ENCODE peak calls at places on chromosomes 1 and 21, in four cellular contexts. A is GM23248, B is testis, S is small intestine. T is an unnamed sample.

GRCh38 chr1:85343213-85343611 is 66.8 kb upstream of the BCL10 start:
- DNase-seq in A (peak; percentile 54), B (no peak), S (no peak), T (no peak)

GRCh38 chr1:12276225-12276624 is 46.4 kb downstream of the VPS13D start:
- DNase-seq in A (peak; percentile 3), B (peak; percentile 25), S (peak; percentile 60), T (peak; percentile 10)

GRCh38 chr1:12434174-12434573 is 183.8 kb downstream of the DHRS3 start:
- DNase-seq in A (peak; percentile 81), S (peak; percentile 59), B (no peak), T (peak; percentile 43)

GRCh38 chr1:15381805-15382204 is 27.9 kb upstream of the EFHD2 start:
- DNase-seq in S (no peak), B (no peak), A (no peak), T (no peak)

GRCh38 chr1:233668146-233668724 is 54.3 kb downstream of the KCNK1 start:
- DNase-seq in A (no peak), S (no peak), B (no peak), T (no peak)

GRCh38 chr1:234776875-234777849 is 167.2 kb upstream of the IRF2BP2 start:
- DNase-seq in A (no peak), B (no peak), S (peak; percentile 7), T (no peak)

GRCh38 chr1:55718758-55719671 is 503.9 kb upstream of the USP24 start:
- DNase-seq in A (peak; percentile 99), S (peak; percentile 4), B (peak; percentile 82), T (peak; percentile 23)

GRCh38 chr1:91383461-91383860 is 21.2 kb downstream of the HFM1 start:
- DNase-seq in A (peak; percentile 23), B (no peak), S (no peak), T (no peak)

GRCh38 chr1:154253671-154254070 is 18.8 kb upstream of the HAX1 start:
- DNase-seq in S (no peak), A (peak; percentile 43), B (no peak), T (no peak)

GRCh38 chr1:63892632-63893395 is 119.0 kb downstream of the ROR1 start:
- DNase-seq in A (peak; percentile 88), S (no peak), B (no peak), T (peak; percentile 42)

GRCh38 chr1:7752512-7753417 is 18.3 kb upstream of the VAMP3 start:
- DNase-seq in A (peak; percentile 81), B (peak; percentile 84), S (peak; percentile 73), T (peak; percentile 78)

GRCh38 chr1:32706491-32706890 is 3.9 kb upstream of the SYNC start:
- DNase-seq in S (no peak), B (no peak), A (peak; percentile 30), T (no peak)

GRCh38 chr21:46226920-46227599 is 1.5 kb downstream of the LSS start:
- DNase-seq in B (peak; percentile 40), A (peak; percentile 59), S (peak; percentile 37), T (no peak)

GRCh38 chr1:167219194-167219593 is 1.5 kb upstream of the POU2F1 start:
- DNase-seq in S (peak; percentile 65), A (no peak), B (no peak), T (no peak)

GRCh38 chr1:44220001-44220751 is 6.9 kb downstream of the DMAP1 start:
- DNase-seq in B (no peak), A (peak; percentile 85), S (no peak), T (no peak)

GRCh38 chr1:10561955-10562354 is 87.2 kb downstream of the PEX14 start:
- DNase-seq in B (no peak), S (no peak), A (peak; percentile 40), T (no peak)

GRCh38 chr1:204647114-204647804 is 38.3 kb downstream of the LRRN2 start:
- DNase-seq in B (peak; percentile 27), A (peak; percentile 83), S (peak; percentile 47), T (peak; percentile 44)

GRCh38 chr1:230578621-230579020 is 63.7 kb upstream of the COG2 start:
- DNase-seq in S (no peak), B (no peak), A (no peak), T (no peak)

GRCh38 chr1:22861764-22862440 is 110.8 kb downstream of the LACTBL1 start:
- DNase-seq in A (peak; percentile 86), B (peak; percentile 62), S (peak; percentile 22), T (peak; percentile 47)
- H3K4me1 ChIP-seq in A (peaks cover 14% of the 10 kb centered on the region), B (no peaks in the 10 kb centered on the region), S (no peaks in the 10 kb centered on the region), T (no peaks in the 10 kb centered on the region)

GRCh38 chr1:17598251-17598650 is 58.8 kb downstream of the ARHGEF10L start:
- DNase-seq in S (no peak), B (no peak), A (no peak), T (no peak)
- H3K4me1 ChIP-seq in S (peaks cover 3% of the 10 kb centered on the region), B (no peaks in the 10 kb centered on the region), A (no peaks in the 10 kb centered on the region), T (peaks cover 63% of the 10 kb centered on the region)

GRCh38 chr1:182630586-182630985 is 26.4 kb upstream of the RGS16 start:
- DNase-seq in A (no peak), B (no peak), S (no peak), T (no peak)
- H3K4me1 ChIP-seq in A (peaks cover 7% of the 10 kb centered on the region), B (no peaks in the 10 kb centered on the region), S (peaks cover 3% of the 10 kb centered on the region), T (peaks cover 25% of the 10 kb centered on the region)

GRCh38 chr1:107795471-107795870 is 169.5 kb downstream of the VAV3 start:
- DNase-seq in A (no peak), B (no peak), S (no peak), T (no peak)
- H3K4me1 ChIP-seq in A (no peaks in the 10 kb centered on the region), B (peaks cover 2% of the 10 kb centered on the region), S (no peaks in the 10 kb centered on the region), T (no peaks in the 10 kb centered on the region)

GRCh38 chr1:221510793-221511503 is 230.9 kb downstream of the DUSP10 start:
- DNase-seq in B (no peak), A (no peak), S (no peak), T (no peak)
- H3K4me1 ChIP-seq in B (no peaks in the 10 kb centered on the region), A (no peaks in the 10 kb centered on the region), S (no peaks in the 10 kb centered on the region), T (no peaks in the 10 kb centered on the region)

GRCh38 chr1:6143392-6143791 is 36.7 kb downstream of the CHD5 start:
- DNase-seq in A (no peak), B (no peak), S (no peak), T (no peak)

GRCh38 chr1:6145351-6145750 is 34.8 kb downstream of the CHD5 start:
- DNase-seq in S (no peak), B (no peak), A (no peak), T (no peak)

GRCh38 chr1:6144175-6144574 is 35.9 kb downstream of the CHD5 start:
- DNase-seq in B (no peak), A (no peak), S (no peak), T (no peak)

GRCh38 chr1:6144622-6145021 is 35.5 kb downstream of the CHD5 start:
- DNase-seq in B (no peak), S (no peak), A (no peak), T (no peak)

DNA sequence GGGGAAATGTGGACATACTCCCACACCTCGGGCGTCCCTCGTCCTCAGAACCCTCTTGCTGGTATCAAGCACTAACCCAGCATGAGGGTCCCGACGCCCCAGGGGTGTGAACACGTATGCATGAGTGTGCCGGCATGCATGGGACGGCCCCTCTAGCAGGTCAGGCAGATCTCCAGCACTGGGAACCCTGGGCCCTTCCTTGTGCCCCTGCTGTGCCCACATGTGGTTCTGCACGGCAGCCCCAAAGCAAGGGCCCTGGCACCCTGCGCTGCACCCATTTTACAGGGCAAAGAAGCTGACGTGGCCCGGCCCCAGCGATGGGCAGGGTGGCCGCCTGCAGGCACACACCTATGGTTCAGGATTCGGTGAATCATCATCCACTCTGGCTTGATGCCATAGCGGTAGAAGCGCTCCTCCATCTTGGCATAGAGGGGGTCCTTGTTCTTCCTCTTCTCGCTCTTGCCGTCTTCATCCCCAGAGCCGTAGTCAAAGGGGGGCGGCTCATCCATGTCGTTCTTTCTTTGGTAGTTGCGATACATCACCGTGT is 34.2 kb downstream of the CHD5 start:
- DNase-seq in A (no peak), S (no peak), B (no peak), T (no peak)
- H3K4me1 ChIP-seq in A (no peaks in the 10 kb centered on the region), S (no peaks in the 10 kb centered on the region), B (no peaks in the 10 kb centered on the region), T (peaks cover 6% of the 10 kb centered on the region)

T was measured in thyroid gland.